ENCODE peak calls at places on chromosomes 12 and 14, in four cellular contexts. S, P, W and C are unnamed samples.

GRCh38 chr14:70660967-70661871 is 19.5 kb downstream of the TTC9 start:
- DNase-seq in P (no peak), S (no peak), W (no peak), C (no peak)

GRCh38 chr12:131124487-131125280 is 171.0 kb downstream of the ADGRD1 start:
- DNase-seq in W (no peak), P (no peak), S (no peak), C (no peak)

GRCh38 chr14:94612174-94612573 is at the start of gene SERPINA3:
- DNase-seq in W (peak), S (no peak), P (no peak), C (no peak)

GRCh38 chr14:101019541-101019940 is 116.0 kb upstream of the RTL1 start:
- DNase-seq in S (peak), P (no peak), W (no peak), C (no peak)

GRCh38 chr12:131829351-131829794 is 1.2 kb downstream of the MMP17 start:
- DNase-seq in P (no peak), S (no peak), W (no peak), C (peak)

GRCh38 chr12:26940820-26941219 is 2.5 kb downstream of the FGFR1OP2 start:
- DNase-seq in P (no peak), W (no peak), S (no peak), C (no peak)

GRCh38 chr14:84250863-84251262 is 1279.1 kb upstream of the FLRT2 start:
- DNase-seq in P (no peak), S (no peak), W (no peak), C (no peak)

GRCh38 chr14:58638231-58639205 is 756 bp downstream of the DACT1 start:
- DNase-seq in W (no peak), P (no peak), S (peak), C (peak)

GRCh38 chr14:34956906-34957305 is 25.9 kb upstream of the SRP54 start:
- DNase-seq in S (no peak), W (no peak), P (no peak), C (no peak)

GRCh38 chr12:107549786-107550480 is 135.7 kb upstream of the PWP1 start:
- DNase-seq in P (no peak), S (no peak), W (no peak), C (no peak)

GRCh38 chr12:51524386-51524901 is 66.6 kb upstream of the SCN8A start:
- DNase-seq in S (no peak), P (no peak), W (no peak), C (peak)

GRCh38 chr14:78029471-78030372 is 140.5 kb upstream of the NRXN3 start:
- DNase-seq in S (peak), W (no peak), P (no peak), C (no peak)

GRCh38 chr12:65643595-65644386 is 180.5 kb upstream of the HMGA2 start:
- DNase-seq in W (no peak), P (no peak), S (no peak), C (no peak)

GRCh38 chr14:99624971-99625370 is 20.0 kb upstream of the HHIPL1 start:
- DNase-seq in W (no peak), P (no peak), S (no peak), C (no peak)

GRCh38 chr12:57611810-57612710 is 825 bp downstream of the ARHGEF25 start:
- DNase-seq in W (no peak), S (no peak), P (no peak), C (peak)

GRCh38 chr12:50195832-50196231 is 28.7 kb upstream of the CERS5 start:
- DNase-seq in S (no peak), W (no peak), P (no peak), C (no peak)

GRCh38 chr12:116319851-116320621 is 42.5 kb upstream of the MED13L start:
- DNase-seq in S (no peak), W (no peak), P (no peak), C (peak)

GRCh38 chr14:70971588-70971987 is 64.3 kb downstream of the PCNX1 start:
- DNase-seq in S (no peak), P (no peak), W (no peak), C (no peak)

GRCh38 chr14:70981005-70981952 is 74.0 kb downstream of the PCNX1 start:
- DNase-seq in P (no peak), S (no peak), W (no peak), C (no peak)

GRCh38 chr12:77493311-77493710 is 337.4 kb upstream of the NAV3 start:
- DNase-seq in P (no peak), S (no peak), W (no peak), C (no peak)

DNA sequence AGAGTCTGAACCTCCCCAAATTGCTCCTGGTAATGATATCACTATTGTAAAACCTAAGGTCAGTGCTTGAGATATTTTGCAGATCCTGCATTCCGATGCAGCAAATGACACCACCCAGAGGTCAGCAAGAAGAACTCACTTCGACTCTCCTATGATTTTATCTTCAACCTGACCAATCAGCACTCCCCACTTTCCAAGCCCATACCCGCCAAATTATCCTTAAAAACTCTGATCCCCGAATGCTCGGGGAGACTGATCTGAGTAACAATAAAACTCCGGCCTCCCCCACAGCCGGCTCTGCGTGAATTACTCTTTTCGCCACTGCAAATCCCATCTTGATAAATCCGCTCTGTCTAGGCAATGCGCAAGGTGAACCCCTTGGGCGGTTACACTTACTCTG is 1.2 kb downstream of the NPC2 start:
- DNase-seq in P (no peak), S (no peak), W (peak), C (no peak)
- TF ChIP-seq ELF1 in P (no peak), S (no peak), W (no peak), C (no peak)

DNA sequence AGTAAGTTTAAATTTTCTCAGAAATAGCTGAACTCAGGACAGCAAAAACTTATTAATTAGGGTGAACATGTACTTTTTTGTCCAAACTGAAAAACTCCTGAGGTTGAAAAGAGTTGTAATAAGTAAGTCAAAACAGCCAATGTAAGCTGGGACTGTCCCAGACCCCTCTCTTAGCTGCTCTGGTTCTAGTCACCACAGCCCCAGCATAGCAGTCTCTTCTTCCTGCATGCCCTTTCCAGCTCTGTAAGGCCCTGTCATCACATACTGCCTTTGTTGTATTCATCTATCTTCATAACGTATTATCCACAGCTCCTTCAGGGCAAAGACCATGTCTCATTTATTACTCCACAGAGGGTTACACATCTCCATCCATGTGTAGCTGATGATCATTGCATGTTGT is 56.5 kb downstream of the UTP20 start:
- DNase-seq in P (no peak), W (no peak), S (no peak), C (no peak)
- TF ChIP-seq ELF1 in P (no peak), W (no peak), S (no peak), C (no peak)

GRCh38 chr12:127675936-127676335 is 591.0 kb upstream of the TMEM132C start:
- DNase-seq in P (no peak), W (no peak), S (no peak), C (no peak)

GRCh38 chr12:127680516-127680915 is 586.5 kb upstream of the TMEM132C start:
- DNase-seq in P (no peak), S (no peak), W (no peak), C (no peak)

GRCh38 chr12:127678945-127679344 is 588.0 kb upstream of the TMEM132C start:
- DNase-seq in S (no peak), W (no peak), P (no peak), C (no peak)

GRCh38 chr12:127681151-127681754 is 585.7 kb upstream of the TMEM132C start:
- DNase-seq in P (no peak), S (no peak), W (no peak), C (no peak)

DNA sequence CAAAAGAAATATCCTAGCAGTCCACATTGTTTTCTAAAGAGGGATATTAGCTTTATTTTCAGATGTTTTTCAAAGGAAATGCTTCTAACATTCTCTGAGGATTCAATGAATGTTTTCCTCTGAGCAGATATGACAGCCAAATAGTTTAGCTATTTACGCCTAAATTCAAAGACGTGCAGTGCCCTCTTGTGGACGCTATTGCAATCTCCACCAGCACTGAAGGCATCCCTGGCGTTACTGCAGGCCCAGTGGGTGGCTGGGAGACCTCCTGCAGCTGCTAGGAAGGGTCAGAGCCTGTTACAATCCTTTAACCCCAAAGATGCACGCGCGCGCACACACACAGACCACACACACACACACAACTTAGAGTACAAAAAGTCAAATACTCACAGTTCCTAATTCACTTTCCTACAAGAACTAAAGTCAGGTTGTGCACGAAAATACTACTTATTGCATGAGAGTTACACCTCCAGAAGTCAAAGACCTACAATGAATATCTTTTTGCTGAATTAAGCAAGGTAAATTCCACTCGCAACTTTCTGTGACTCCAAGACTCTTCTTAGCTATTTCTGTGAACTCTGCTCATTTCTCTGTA is 589.3 kb upstream of the TMEM132C start:
- DNase-seq in P (no peak), S (peak), W (peak), C (peak)
- TF ChIP-seq ELF1 in P (no peak), S (no peak), W (no peak), C (no peak)

DNA sequence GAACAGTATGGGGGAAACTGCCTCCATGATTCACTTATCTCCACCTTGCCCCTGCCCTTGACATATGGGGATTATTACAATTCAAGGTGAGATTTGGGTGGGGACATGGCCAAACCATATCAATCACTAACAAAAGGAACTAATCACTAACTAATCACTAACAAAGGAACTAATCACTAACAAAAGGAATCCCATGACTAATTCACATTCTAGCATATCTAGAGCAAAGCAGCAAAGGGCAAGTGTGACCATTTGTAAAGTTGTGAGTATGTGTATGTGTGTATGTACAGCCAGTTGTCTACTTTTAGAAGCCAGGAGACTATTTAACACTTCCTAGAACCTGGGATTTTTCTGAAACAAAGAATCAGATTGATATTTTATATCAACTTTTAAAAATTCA is 30.9 kb upstream of the PCED1B start:
- DNase-seq in P (no peak), S (no peak), W (no peak), C (no peak)
- TF ChIP-seq ELF1 in P (no peak), S (no peak), W (no peak), C (no peak)

DNA sequence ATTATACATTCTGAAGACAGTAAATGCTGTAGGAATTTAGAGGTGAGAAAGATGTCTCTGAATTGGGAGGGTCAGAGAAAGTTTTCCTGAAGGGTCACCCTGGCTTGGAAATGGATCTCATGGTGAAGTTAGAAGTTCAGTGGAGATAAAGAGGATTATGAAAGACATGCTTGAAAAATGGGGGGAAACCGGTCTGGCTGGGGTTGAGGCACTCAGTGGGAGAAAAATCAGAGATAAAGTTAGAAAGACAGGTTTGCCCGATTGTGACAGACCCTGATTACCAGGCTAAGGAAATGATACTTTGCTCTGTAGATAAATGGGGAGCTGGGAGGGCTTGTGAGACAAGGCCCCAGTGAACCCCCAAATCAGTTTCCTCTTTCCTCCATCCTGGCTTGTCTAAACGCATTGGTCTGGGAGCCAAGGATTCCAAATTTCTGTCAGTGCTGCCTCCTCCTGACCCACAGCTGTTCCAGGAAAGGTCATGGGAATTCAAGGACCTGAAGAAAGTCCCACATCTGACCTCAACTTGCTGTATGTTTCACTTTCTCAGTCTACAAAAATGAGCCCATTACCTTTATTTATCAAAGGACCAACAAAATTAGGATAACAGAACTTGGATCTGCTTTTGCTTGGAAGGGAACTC is 3.6 kb upstream of the RNASE7 start:
- DNase-seq in W (no peak), P (no peak), S (no peak), C (no peak)
- TF ChIP-seq ELF1 in W (no peak), P (no peak), S (no peak), C (no peak)

GRCh38 chr12:38456769-38457168 is 140.2 kb downstream of the ALG10B start:
- DNase-seq in S (no peak), P (no peak), W (no peak), C (no peak)
- TF ChIP-seq ELF1 in S (no peak), P (no peak), W (no peak), C (no peak)

GRCh38 chr14:90773705-90774104 is 42.5 kb downstream of the TTC7B start:
- DNase-seq in W (no peak), S (no peak), P (no peak), C (no peak)

GRCh38 chr14:90773196-90773486 is 43.1 kb downstream of the TTC7B start:
- DNase-seq in P (no peak), S (no peak), W (no peak), C (no peak)

GRCh38 chr14:90767899-90768298 is 48.3 kb downstream of the TTC7B start:
- DNase-seq in P (no peak), W (no peak), S (no peak), C (no peak)
- TF ChIP-seq ELF1 in P (no peak), W (no peak), S (no peak), C (no peak)

GRCh38 chr14:38108681-38109080 is 99.0 kb upstream of the SSTR1 start:
- DNase-seq in P (no peak), W (no peak), S (no peak), C (no peak)
- TF ChIP-seq ELF1 in P (no peak), W (no peak), S (no peak), C (no peak)

GRCh38 chr12:48686037-48686595 is 4.1 kb upstream of the KANSL2 start:
- DNase-seq in W (no peak), P (no peak), S (no peak), C (no peak)
- TF ChIP-seq ELF1 in W (no peak), P (no peak), S (no peak), C (no peak)